ENCODE peak calls at places on chromosome 21, in four cellular contexts. One of them, this sample, is unnamed.

GRCh38 chr21:28066051-28066450 is 926.6 kb downstream of the LTN1 start:
- DNase-seq in iris pigment epithelial cell: peak
- DNase-seq in glutamatergic neuron: no peak
- DNase-seq in activated effector memory CD4-positive, alpha-beta T cell treated with anti-CD3 and anti-CD28 coated beads, Interleukin-2, amount 50 U/mL, for 16 hours: no peak
- DNase-seq in this sample: no peak

GRCh38 chr21:26686278-26686677 is 113.2 kb upstream of the CYYR1 start:
- DNase-seq in iris pigment epithelial cell: peak
- DNase-seq in glutamatergic neuron: no peak
- DNase-seq in activated effector memory CD4-positive, alpha-beta T cell treated with anti-CD3 and anti-CD28 coated beads, Interleukin-2, amount 50 U/mL, for 16 hours: no peak
- DNase-seq in this sample: no peak

GRCh38 chr21:18222346-18222745 is 22.3 kb upstream of the CHODL start:
- DNase-seq in iris pigment epithelial cell: no peak
- DNase-seq in glutamatergic neuron: no peak
- DNase-seq in activated effector memory CD4-positive, alpha-beta T cell treated with anti-CD3 and anti-CD28 coated beads, Interleukin-2, amount 50 U/mL, for 16 hours: no peak
- DNase-seq in this sample: no peak

GRCh38 chr21:26939532-26940181 is 27.2 kb downstream of the ADAMTS5 start:
- DNase-seq in iris pigment epithelial cell: peak
- DNase-seq in glutamatergic neuron: peak
- DNase-seq in activated effector memory CD4-positive, alpha-beta T cell treated with anti-CD3 and anti-CD28 coated beads, Interleukin-2, amount 50 U/mL, for 16 hours: no peak
- DNase-seq in this sample: no peak

GRCh38 chr21:39073717-39074116 is 109.5 kb downstream of the PSMG1 start:
- DNase-seq in iris pigment epithelial cell: no peak
- DNase-seq in glutamatergic neuron: no peak
- DNase-seq in activated effector memory CD4-positive, alpha-beta T cell treated with anti-CD3 and anti-CD28 coated beads, Interleukin-2, amount 50 U/mL, for 16 hours: no peak
- DNase-seq in this sample: no peak

GRCh38 chr21:31132574-31133242 is 94.4 kb upstream of the KRTAP19-8 start:
- DNase-seq in iris pigment epithelial cell: peak
- DNase-seq in glutamatergic neuron: no peak
- DNase-seq in activated effector memory CD4-positive, alpha-beta T cell treated with anti-CD3 and anti-CD28 coated beads, Interleukin-2, amount 50 U/mL, for 16 hours: peak
- DNase-seq in this sample: peak

GRCh38 chr21:16070207-16070651 is 340.4 kb downstream of the USP25 start:
- DNase-seq in iris pigment epithelial cell: peak
- DNase-seq in glutamatergic neuron: no peak
- DNase-seq in activated effector memory CD4-positive, alpha-beta T cell treated with anti-CD3 and anti-CD28 coated beads, Interleukin-2, amount 50 U/mL, for 16 hours: no peak
- DNase-seq in this sample: no peak

GRCh38 chr21:29499229-29499628 is 200.5 kb downstream of the BACH1 start:
- DNase-seq in iris pigment epithelial cell: no peak
- DNase-seq in glutamatergic neuron: no peak
- DNase-seq in activated effector memory CD4-positive, alpha-beta T cell treated with anti-CD3 and anti-CD28 coated beads, Interleukin-2, amount 50 U/mL, for 16 hours: no peak
- DNase-seq in this sample: no peak

GRCh38 chr21:21295303-21295702 is 297.1 kb downstream of the NCAM2 start:
- DNase-seq in iris pigment epithelial cell: no peak
- DNase-seq in glutamatergic neuron: no peak
- DNase-seq in activated effector memory CD4-positive, alpha-beta T cell treated with anti-CD3 and anti-CD28 coated beads, Interleukin-2, amount 50 U/mL, for 16 hours: no peak
- DNase-seq in this sample: no peak

GRCh38 chr21:26674324-26674723 is 101.2 kb upstream of the CYYR1 start:
- DNase-seq in iris pigment epithelial cell: no peak
- DNase-seq in glutamatergic neuron: no peak
- DNase-seq in activated effector memory CD4-positive, alpha-beta T cell treated with anti-CD3 and anti-CD28 coated beads, Interleukin-2, amount 50 U/mL, for 16 hours: no peak
- DNase-seq in this sample: no peak

GRCh38 chr21:35294231-35294898 is 245.3 kb upstream of the RUNX1 start:
- DNase-seq in iris pigment epithelial cell: no peak
- DNase-seq in glutamatergic neuron: no peak
- DNase-seq in activated effector memory CD4-positive, alpha-beta T cell treated with anti-CD3 and anti-CD28 coated beads, Interleukin-2, amount 50 U/mL, for 16 hours: no peak
- DNase-seq in this sample: no peak

GRCh38 chr21:34881894-34882371 is 167.2 kb downstream of the RUNX1 start:
- DNase-seq in iris pigment epithelial cell: peak
- DNase-seq in glutamatergic neuron: no peak
- DNase-seq in activated effector memory CD4-positive, alpha-beta T cell treated with anti-CD3 and anti-CD28 coated beads, Interleukin-2, amount 50 U/mL, for 16 hours: no peak
- DNase-seq in this sample: no peak

GRCh38 chr21:35829014-35829525 is 231.3 kb downstream of the SETD4 start:
- DNase-seq in iris pigment epithelial cell: no peak
- DNase-seq in glutamatergic neuron: no peak
- DNase-seq in activated effector memory CD4-positive, alpha-beta T cell treated with anti-CD3 and anti-CD28 coated beads, Interleukin-2, amount 50 U/mL, for 16 hours: no peak
- DNase-seq in this sample: no peak

GRCh38 chr21:15797577-15798363 is 68.0 kb downstream of the USP25 start:
- DNase-seq in iris pigment epithelial cell: no peak
- DNase-seq in glutamatergic neuron: no peak
- DNase-seq in activated effector memory CD4-positive, alpha-beta T cell treated with anti-CD3 and anti-CD28 coated beads, Interleukin-2, amount 50 U/mL, for 16 hours: no peak
- DNase-seq in this sample: no peak

GRCh38 chr21:19122371-19122770 is 718.8 kb upstream of the TMPRSS15 start:
- DNase-seq in iris pigment epithelial cell: no peak
- DNase-seq in glutamatergic neuron: no peak
- DNase-seq in activated effector memory CD4-positive, alpha-beta T cell treated with anti-CD3 and anti-CD28 coated beads, Interleukin-2, amount 50 U/mL, for 16 hours: no peak
- DNase-seq in this sample: no peak

GRCh38 chr21:35342440-35342839 is 293.3 kb upstream of the RUNX1 start:
- DNase-seq in iris pigment epithelial cell: no peak
- DNase-seq in glutamatergic neuron: no peak
- DNase-seq in activated effector memory CD4-positive, alpha-beta T cell treated with anti-CD3 and anti-CD28 coated beads, Interleukin-2, amount 50 U/mL, for 16 hours: no peak
- DNase-seq in this sample: no peak

GRCh38 chr21:36615274-36615964 is 83.5 kb upstream of the SIM2 start:
- DNase-seq in iris pigment epithelial cell: no peak
- DNase-seq in glutamatergic neuron: no peak
- DNase-seq in activated effector memory CD4-positive, alpha-beta T cell treated with anti-CD3 and anti-CD28 coated beads, Interleukin-2, amount 50 U/mL, for 16 hours: no peak
- DNase-seq in this sample: no peak

GRCh38 chr21:15365751-15366392 is 301.1 kb upstream of the NRIP1 start:
- DNase-seq in iris pigment epithelial cell: no peak
- DNase-seq in glutamatergic neuron: no peak
- DNase-seq in activated effector memory CD4-positive, alpha-beta T cell treated with anti-CD3 and anti-CD28 coated beads, Interleukin-2, amount 50 U/mL, for 16 hours: no peak
- DNase-seq in this sample: no peak

GRCh38 chr21:44285547-44285992 is at the start of gene AIRE:
- DNase-seq in iris pigment epithelial cell: no peak
- DNase-seq in glutamatergic neuron: peak
- DNase-seq in activated effector memory CD4-positive, alpha-beta T cell treated with anti-CD3 and anti-CD28 coated beads, Interleukin-2, amount 50 U/mL, for 16 hours: no peak
- DNase-seq in this sample: peak

GRCh38 chr21:15121655-15122120 is 56.9 kb upstream of the NRIP1 start:
- DNase-seq in iris pigment epithelial cell: peak
- DNase-seq in glutamatergic neuron: no peak
- DNase-seq in activated effector memory CD4-positive, alpha-beta T cell treated with anti-CD3 and anti-CD28 coated beads, Interleukin-2, amount 50 U/mL, for 16 hours: no peak
- DNase-seq in this sample: peak

GRCh38 chr21:44582055-44582454 is 1.7 kb upstream of the KRTAP10-5 start:
- DNase-seq in iris pigment epithelial cell: no peak
- DNase-seq in glutamatergic neuron: no peak
- DNase-seq in activated effector memory CD4-positive, alpha-beta T cell treated with anti-CD3 and anti-CD28 coated beads, Interleukin-2, amount 50 U/mL, for 16 hours: peak
- DNase-seq in this sample: no peak

GRCh38 chr21:31184462-31184861 is 146.2 kb upstream of the KRTAP19-8 start:
- DNase-seq in iris pigment epithelial cell: no peak
- DNase-seq in glutamatergic neuron: no peak
- DNase-seq in activated effector memory CD4-positive, alpha-beta T cell treated with anti-CD3 and anti-CD28 coated beads, Interleukin-2, amount 50 U/mL, for 16 hours: peak
- DNase-seq in this sample: no peak

GRCh38 chr21:44927587-44928461 is 7.1 kb upstream of the ITGB2 start:
- DNase-seq in iris pigment epithelial cell: peak
- DNase-seq in glutamatergic neuron: no peak
- DNase-seq in activated effector memory CD4-positive, alpha-beta T cell treated with anti-CD3 and anti-CD28 coated beads, Interleukin-2, amount 50 U/mL, for 16 hours: peak
- DNase-seq in this sample: peak

GRCh38 chr21:42765656-42766055 is 112.2 kb downstream of the PDE9A start:
- DNase-seq in iris pigment epithelial cell: no peak
- DNase-seq in glutamatergic neuron: no peak
- DNase-seq in activated effector memory CD4-positive, alpha-beta T cell treated with anti-CD3 and anti-CD28 coated beads, Interleukin-2, amount 50 U/mL, for 16 hours: no peak
- DNase-seq in this sample: no peak

GRCh38 chr21:38460171-38460742 is 38.0 kb downstream of the ERG start:
- DNase-seq in iris pigment epithelial cell: peak
- DNase-seq in glutamatergic neuron: no peak
- DNase-seq in activated effector memory CD4-positive, alpha-beta T cell treated with anti-CD3 and anti-CD28 coated beads, Interleukin-2, amount 50 U/mL, for 16 hours: no peak
- DNase-seq in this sample: peak

This sample was measured in brain microvascular endothelial cell.